ENCODE peak calls at places on chromosomes 16 and 17, in seven cellular contexts. J is fibroblast of mammary gland, E is breast epithelium, T is left lung, P is adrenal gland, D is HepG2, G is endothelial cell. O is an unnamed sample.

GRCh38 chr16:1287982-1288670 is 21.3 kb upstream of the UBE2I start:
- DNase-seq in J (no peak), E (no peak), T (no peak), P (no peak), D (no peak), G (no peak), O (no peak)

GRCh38 chr17:79388556-79389295 is 222.1 kb downstream of the RBFOX3 start:
- DNase-seq in J (peak; percentile 27), E (peak; percentile 63), T (peak; percentile 44), P (peak; percentile 60), D (peak; percentile 34), G (peak; percentile 82), O (no peak)

GRCh38 chr16:228151-228855 is 946 bp downstream of the LUC7L start:
- DNase-seq in J (no peak), E (no peak), T (no peak), P (no peak), D (peak; percentile 10), G (no peak), O (no peak)

GRCh38 chr16:55656695-55657092 is 906 bp downstream of the SLC6A2 start:
- DNase-seq in J (no peak), E (no peak), T (no peak), P (no peak), D (no peak), G (peak; percentile 8), O (no peak)

GRCh38 chr16:58337090-58337444 is 42.2 kb upstream of the PRSS54 start:
- DNase-seq in J (no peak), E (no peak), T (no peak), P (no peak), D (no peak), G (no peak), O (no peak)

GRCh38 chr17:45939398-45939797 is 45.0 kb downstream of the MAPT start:
- DNase-seq in J (no peak), E (no peak), T (no peak), P (no peak), D (no peak), G (no peak), O (no peak)

GRCh38 chr16:87829988-87830672 is 39.2 kb downstream of the SLC7A5 start:
- DNase-seq in J (no peak), E (no peak), T (no peak), P (no peak), D (no peak), G (no peak), O (no peak)

GRCh38 chr16:81266680-81267095 is 28.2 kb downstream of the BCO1 start:
- DNase-seq in J (no peak), E (no peak), T (no peak), P (no peak), D (no peak), G (no peak), O (no peak)

GRCh38 chr17:42850964-42851363 is at the start of gene AOC3:
- DNase-seq in J (no peak), E (no peak), T (no peak), P (peak; percentile 44), D (peak; percentile 28), G (no peak), O (no peak)

GRCh38 chr17:1490643-1491405 is 1.7 kb downstream of the MYO1C start:
- DNase-seq in J (peak; percentile 48), E (no peak), T (peak; percentile 79), P (peak; percentile 59), D (peak; percentile 35), G (peak; percentile 56), O (no peak)

GRCh38 chr17:61818225-61818624 is 45.1 kb downstream of the BRIP1 start:
- DNase-seq in J (no peak), E (no peak), T (no peak), P (no peak), D (no peak), G (no peak), O (no peak)

GRCh38 chr17:44121997-44122824 is 1.2 kb downstream of the HDAC5 start:
- DNase-seq in J (no peak), E (no peak), T (no peak), P (no peak), D (no peak), G (no peak), O (no peak)

GRCh38 chr17:12743046-12743445 is 46.3 kb upstream of the ARHGAP44 start:
- DNase-seq in J (no peak), E (no peak), T (no peak), P (no peak), D (no peak), G (no peak), O (no peak)

GRCh38 chr16:2981177-2981898 is 1.1 kb upstream of the PKMYT1 start:
- DNase-seq in J (no peak), E (no peak), T (no peak), P (no peak), D (peak; percentile 72), G (no peak), O (no peak)

GRCh38 chr17:47808036-47808829 is 13.4 kb downstream of the OSBPL7 start:
- DNase-seq in J (no peak), E (no peak), T (no peak), P (no peak), D (no peak), G (no peak), O (no peak)

GRCh38 chr17:79965806-79966205 is 69.9 kb downstream of the TBC1D16 start:
- DNase-seq in J (no peak), E (peak; percentile 54), T (no peak), P (no peak), D (no peak), G (no peak), O (no peak)

GRCh38 chr16:75267631-75268264 is 16.3 kb upstream of the BCAR1 start:
- DNase-seq in J (peak; percentile 57), E (peak; percentile 81), T (peak; percentile 81), P (peak; percentile 82), D (peak; percentile 71), G (no peak), O (no peak)

GRCh38 chr16:46911038-46911437 is 26.9 kb downstream of the GPT2 start:
- DNase-seq in J (no peak), E (no peak), T (no peak), P (no peak), D (no peak), G (no peak), O (no peak)

GRCh38 chr16:85498607-85499006 is 114.5 kb upstream of the GSE1 start:
- DNase-seq in J (no peak), E (no peak), T (no peak), P (no peak), D (no peak), G (no peak), O (no peak)

GRCh38 chr17:45381001-45381400 is 51.7 kb downstream of the ARHGAP27 start:
- DNase-seq in J (no peak), E (no peak), T (peak; percentile 64), P (no peak), D (no peak), G (no peak), O (no peak)

GRCh38 chr16:47732122-47732805 is 271.1 kb downstream of the PHKB start:
- DNase-seq in J (peak; percentile 98), E (no peak), T (no peak), P (no peak), D (no peak), G (no peak), O (no peak)

GRCh38 chr16:907361-907760 is 63.4 kb downstream of the LMF1 start:
- DNase-seq in J (no peak), E (no peak), T (no peak), P (no peak), D (no peak), G (no peak), O (no peak)

GRCh38 chr17:42422958-42423712 is at the start of gene CAVIN1:
- DNase-seq in J (peak; percentile 97), E (peak; percentile 96), T (peak; percentile 96), P (peak; percentile 97), D (peak; percentile 90), G (peak; percentile 82), O (peak; percentile 83)

GRCh38 chr17:82932146-82933005 is 92.6 kb upstream of the ZNF750 start:
- DNase-seq in J (peak; percentile 86), E (peak; percentile 39), T (no peak), P (no peak), D (no peak), G (no peak), O (peak; percentile 45)

GRCh38 chr16:86303787-86304685 is 206.3 kb upstream of the FOXF1 start:
- DNase-seq in J (peak; percentile 8), E (no peak), T (peak; percentile 30), P (no peak), D (no peak), G (no peak), O (no peak)

GRCh38 chr16:46972429-46972970 is 974 bp downstream of the DNAJA2 start:
- DNase-seq in J (peak; percentile 23), E (no peak), T (no peak), P (no peak), D (peak; percentile 33), G (no peak), O (no peak)

GRCh38 chr17:2343421-2343820 is 6.1 kb downstream of the SGSM2 start:
- DNase-seq in J (no peak), E (no peak), T (no peak), P (no peak), D (no peak), G (no peak), O (no peak)

GRCh38 chr17:50134206-50135110 is 4.5 kb upstream of the SAMD14 start:
- DNase-seq in J (no peak), E (no peak), T (no peak), P (no peak), D (no peak), G (no peak), O (no peak)
- TF ChIP-seq CTCF in J (no peak), E (no peak), T (no peak), P (no peak), D (no peak), G (no peak), O (no peak)

GRCh38 chr16:68902376-68903345 is 59.3 kb downstream of the TANGO6 start:
- DNase-seq in J (peak; percentile 58), E (no peak), T (no peak), P (peak; percentile 34), D (peak; percentile 63), G (peak; percentile 50), O (no peak)
- TF ChIP-seq CTCF in J (peak; percentile 69), E (no peak), T (peak; percentile 48), P (peak; percentile 58), D (peak; percentile 80), G (peak; percentile 74), O (peak; percentile 86)

DNA sequence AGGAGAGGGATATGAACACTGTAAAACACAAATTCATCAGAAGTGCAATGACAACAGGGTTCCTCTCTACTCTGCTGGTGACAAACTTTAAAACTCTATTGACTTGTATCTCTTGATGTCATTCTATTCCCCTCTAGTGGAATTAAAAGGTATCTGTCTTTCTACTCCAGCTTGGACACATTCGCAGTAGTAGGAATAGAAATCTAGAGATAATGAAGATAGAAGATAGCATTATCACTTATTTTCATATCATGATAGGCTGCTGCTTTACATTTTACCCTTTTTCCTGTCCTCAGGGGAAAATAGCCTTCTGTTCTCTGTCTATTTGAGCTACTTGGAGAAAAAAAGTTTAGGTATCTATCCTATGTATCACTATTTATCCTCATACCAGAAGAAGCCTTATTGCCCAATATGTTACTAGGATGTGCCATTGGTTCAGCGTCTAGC is 209.6 kb upstream of the CACNG5 start:
- DNase-seq in J (peak; percentile 43), E (no peak), T (no peak), P (no peak), D (peak; percentile 41), G (no peak), O (no peak)
- TF ChIP-seq CTCF in J (peak; percentile 50), E (no peak), T (peak; percentile 22), P (peak; percentile 58), D (peak; percentile 56), G (peak; percentile 30), O (peak; percentile 78)

GRCh38 chr16:64391009-64391663 is 730.7 kb downstream of the CDH11 start:
- DNase-seq in J (peak; percentile 57), E (no peak), T (no peak), P (no peak), D (peak; percentile 21), G (no peak), O (no peak)
- TF ChIP-seq CTCF in J (no peak), E (no peak), T (no peak), P (no peak), D (no peak), G (no peak), O (no peak)

O was measured in type B pancreatic cell.